ENCODE peak calls at places on chromosomes 11 and 22, in four cellular contexts. M, T, D and K are unnamed samples.

GRCh38 chr22:42921301-42921700 is 64.2 kb upstream of the ARFGAP3 start:
- DNase-seq in T (no peak), D (no peak), M (peak; percentile 51), K (no peak)

GRCh38 chr11:96254087-96254486 is 88.9 kb downstream of the MAML2 start:
- DNase-seq in M (no peak), D (no peak), T (no peak), K (no peak)

GRCh38 chr11:44629732-44630345 is 64.4 kb downstream of the CD82 start:
- DNase-seq in T (no peak), D (no peak), M (no peak), K (peak; percentile 9)

GRCh38 chr22:30197389-30197788 is 49.2 kb downstream of the LIF start:
- DNase-seq in M (no peak), T (no peak), D (no peak), K (peak; percentile 19)

GRCh38 chr11:130452941-130453340 is 4.5 kb downstream of the ADAMTS15 start:
- DNase-seq in T (no peak), M (no peak), D (no peak), K (peak; percentile 71)

GRCh38 chr11:7263842-7264241 is 12.1 kb downstream of the SYT9 start:
- DNase-seq in M (no peak), D (no peak), T (no peak), K (no peak)

GRCh38 chr22:29765905-29766631 is 739 bp downstream of the ZMAT5 start:
- DNase-seq in D (no peak), T (peak; percentile 39), M (no peak), K (no peak)

GRCh38 chr22:33539902-33540751 is 380.1 kb downstream of the LARGE1 start:
- DNase-seq in T (no peak), D (no peak), M (peak; percentile 77), K (no peak)

GRCh38 chr22:46159777-46160176 is 9.5 kb downstream of the PPARA start:
- DNase-seq in D (no peak), M (no peak), T (no peak), K (no peak)

GRCh38 chr11:104841185-104841584 is 57.1 kb downstream of the CASP12 start:
- DNase-seq in T (no peak), M (no peak), D (no peak), K (no peak)

GRCh38 chr11:130457909-130458729 is 9.7 kb downstream of the ADAMTS15 start:
- DNase-seq in T (no peak), D (no peak), M (no peak), K (no peak)

GRCh38 chr11:64275841-64276240 is 8.6 kb downstream of the BAD start:
- DNase-seq in M (no peak), T (no peak), D (no peak), K (no peak)

GRCh38 chr22:37345863-37346514 is 63.7 kb downstream of the CYTH4 start:
- DNase-seq in D (no peak), M (no peak), T (peak; percentile 76), K (no peak)

GRCh38 chr22:37060801-37061610 is 9.5 kb downstream of the KCTD17 start:
- DNase-seq in M (no peak), T (no peak), D (no peak), K (no peak)

GRCh38 chr11:134539285-134539684 is 127.2 kb upstream of the B3GAT1 start:
- DNase-seq in D (no peak), T (no peak), M (peak; percentile 46), K (peak; percentile 20)

GRCh38 chr22:49934144-49934890 is 15.9 kb downstream of the CRELD2 start:
- DNase-seq in D (no peak), T (peak; percentile 44), M (peak; percentile 92), K (no peak)

GRCh38 chr22:40631925-40632324 is 4.6 kb downstream of the MRTFA start:
- DNase-seq in M (no peak), D (no peak), T (no peak), K (peak; percentile 11)

GRCh38 chr22:49849161-49850020 is 4.3 kb upstream of the ZBED4 start:
- DNase-seq in T (peak; percentile 54), M (peak; percentile 66), D (no peak), K (no peak)

GRCh38 chr22:45240810-45241631 is at the start of gene KIAA0930:
- DNase-seq in T (peak; percentile 100), M (peak; percentile 91), D (no peak), K (peak; percentile 96)

GRCh38 chr11:95697614-95698408 is 91.8 kb downstream of the FAM76B start:
- DNase-seq in T (no peak), D (no peak), M (no peak), K (no peak)

GRCh38 chr11:82978422-82979099 is 77.0 kb downstream of the DDIAS start:
- DNase-seq in D (no peak), T (no peak), M (no peak), K (no peak)

GRCh38 chr11:128026596-128026995 is 560.8 kb downstream of the ETS1 start:
- DNase-seq in D (no peak), M (no peak), T (no peak), K (no peak)

GRCh38 chr22:36221799-36222751 is 17.3 kb downstream of the APOL2 start:
- DNase-seq in T (peak; percentile 57), D (peak; percentile 15), M (no peak), K (peak; percentile 91)

GRCh38 chr22:41935015-41935908 is 8.7 kb upstream of the TNFRSF13C start:
- DNase-seq in M (no peak), D (no peak), T (no peak), K (no peak)

GRCh38 chr11:122853971-122854446 is 15.7 kb downstream of the CRTAM start:
- DNase-seq in M (no peak), D (no peak), T (peak; percentile 76), K (peak; percentile 82)

GRCh38 chr11:130127509-130127908 is 32.1 kb upstream of the ST14 start:
- DNase-seq in T (no peak), M (no peak), D (no peak), K (peak; percentile 10)

GRCh38 chr22:38699784-38700183 is 959 bp downstream of the JOSD1 start:
- DNase-seq in D (no peak), M (no peak), T (no peak), K (no peak)

GRCh38 chr11:19419813-19420212 is 179.1 kb upstream of the E2F8 start:
- DNase-seq in D (no peak), T (no peak), M (no peak), K (no peak)

GRCh38 chr11:91978747-91979146 is 245.9 kb upstream of the FAT3 start:
- DNase-seq in T (no peak), D (no peak), M (no peak), K (no peak)

GRCh38 chr22:35592418-35592967 is 24.6 kb downstream of the MB start:
- DNase-seq in D (no peak), M (no peak), T (no peak), K (no peak)

GRCh38 chr11:114197799-114198500 is 98.2 kb upstream of the NNMT start:
- DNase-seq in M (peak; percentile 85), D (no peak), T (no peak), K (no peak)

GRCh38 chr22:39748877-39749276 is 144.7 kb downstream of the ENTHD1 start:
- DNase-seq in T (no peak), M (no peak), D (no peak), K (no peak)

GRCh38 chr22:24140357-24140756 is 40.9 kb upstream of the SUSD2 start:
- DNase-seq in M (no peak), T (no peak), D (no peak), K (no peak)

DNA sequence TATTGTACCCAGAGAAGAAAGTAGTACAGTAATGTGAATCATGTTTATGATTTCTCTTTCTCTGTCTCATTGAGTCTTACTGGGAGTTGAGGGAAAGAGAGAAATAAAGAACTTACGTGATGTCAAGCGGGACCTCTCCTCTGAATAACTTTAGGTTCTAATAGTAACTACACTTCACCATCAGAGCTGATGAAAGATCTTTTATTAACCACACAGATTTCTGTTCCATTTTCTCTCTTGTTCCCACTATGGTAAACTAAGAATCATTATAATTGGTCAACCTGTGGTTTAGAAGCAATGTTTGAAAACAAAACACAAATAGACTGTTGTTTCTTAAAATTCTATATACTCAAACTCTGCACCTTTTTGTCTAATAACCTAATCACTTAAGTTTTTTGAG is 142.3 kb downstream of the ELP4 start:
- DNase-seq in T (no peak), M (no peak), D (no peak), K (no peak)
- H3K4me1 ChIP-seq in T (no peaks in the 10 kb centered on the region), M (no peaks in the 10 kb centered on the region), D (peaks cover 7% of the 10 kb centered on the region), K (no peaks in the 10 kb centered on the region)

GRCh38 chr11:126578426-126578825 is 222.9 kb downstream of the ST3GAL4 start:
- DNase-seq in M (no peak), T (no peak), D (no peak), K (no peak)

GRCh38 chr11:126578021-126578420 is 222.5 kb downstream of the ST3GAL4 start:
- DNase-seq in D (no peak), M (no peak), T (no peak), K (no peak)

GRCh38 chr11:126570489-126570888 is 215.0 kb downstream of the ST3GAL4 start:
- DNase-seq in M (no peak), T (no peak), D (no peak), K (no peak)

GRCh38 chr11:126575849-126576248 is 220.4 kb downstream of the ST3GAL4 start:
- DNase-seq in T (no peak), M (no peak), D (no peak), K (no peak)

GRCh38 chr11:126573325-126574076 is 218.0 kb downstream of the ST3GAL4 start:
- DNase-seq in M (no peak), T (no peak), D (no peak), K (peak; percentile 87)
- TF ChIP-seq CTCF in M (no peak), T (peak; percentile 31), D (peak; percentile 65), K (peak; percentile 77)

DNA sequence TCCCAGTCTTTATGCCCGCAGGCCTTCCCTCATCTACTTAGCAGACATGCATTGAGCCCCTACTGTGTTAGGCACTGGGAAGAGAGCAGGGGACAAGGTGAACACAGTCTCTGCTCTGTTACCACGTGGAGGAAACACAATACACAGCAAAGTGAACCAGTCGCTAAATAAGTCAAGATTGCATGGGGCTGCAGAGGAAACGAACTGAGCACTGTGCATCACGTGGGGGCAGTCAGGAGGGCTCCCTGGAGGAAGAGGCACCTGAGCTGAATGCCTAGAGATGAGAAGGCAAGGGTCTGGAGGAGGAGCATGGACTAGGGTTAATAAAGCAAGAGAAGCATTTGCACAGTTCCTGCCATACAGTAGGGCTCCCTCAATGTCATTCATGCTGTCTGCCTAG is 102.7 kb downstream of the MN1 start:
- DNase-seq in T (no peak), D (no peak), M (no peak), K (no peak)
- H3K36me3 ChIP-seq in T (no peaks in the 10 kb centered on the region), D (peaks cover 7% of the 10 kb centered on the region), M (no peaks in the 10 kb centered on the region), K (no peaks in the 10 kb centered on the region)

DNA sequence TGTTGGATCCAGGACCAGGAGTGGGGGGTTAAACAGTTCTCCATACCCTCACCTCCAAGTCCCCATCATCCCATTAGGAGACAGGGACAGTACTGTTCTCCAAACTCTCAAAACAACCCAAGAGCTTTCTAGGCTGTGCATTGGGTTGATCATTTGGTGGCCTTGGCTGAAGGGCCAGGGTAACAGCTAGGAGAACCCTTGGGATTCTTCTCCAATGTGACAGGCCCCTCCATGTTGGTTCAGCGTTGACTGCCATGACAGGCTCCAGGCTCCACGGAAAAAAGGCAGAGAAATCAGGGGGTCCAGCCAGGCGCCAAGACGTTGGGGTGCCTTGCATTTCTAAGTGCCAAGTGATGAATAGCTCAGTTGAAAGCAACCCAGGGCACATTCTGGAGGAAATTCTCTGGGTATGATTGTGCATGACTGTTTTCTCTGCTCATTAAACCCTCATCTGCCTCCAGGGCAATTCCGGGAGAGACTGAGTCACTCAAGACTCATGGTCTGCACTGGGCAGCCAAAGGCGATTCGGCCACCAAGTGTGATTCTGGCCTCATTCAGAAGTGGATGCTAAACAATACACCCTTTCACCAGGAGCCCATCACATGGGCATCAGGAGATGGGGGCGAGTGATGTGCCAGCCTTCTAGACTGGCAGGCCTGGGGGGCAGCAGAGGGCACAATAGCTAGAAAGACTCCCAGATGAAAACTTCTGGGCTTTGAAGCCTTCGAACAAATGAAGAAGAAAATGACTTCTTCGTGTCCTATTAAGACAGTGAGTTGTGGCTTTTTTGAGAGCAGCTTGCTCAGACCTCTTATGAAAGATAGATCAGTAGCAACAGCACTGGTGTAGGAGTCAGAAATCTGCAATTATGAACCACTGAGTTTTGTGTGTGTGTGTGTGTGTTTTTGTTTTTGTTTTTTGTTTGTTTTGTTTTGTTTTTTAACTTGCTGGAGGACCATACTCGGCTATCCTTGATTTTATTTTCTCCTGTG is 27.7 kb downstream of the CD44 start:
- DNase-seq in M (no peak), T (no peak), D (no peak), K (no peak)
- H3K4me1 ChIP-seq in M (peaks cover 92% of the 10 kb centered on the region), T (peaks cover 9% of the 10 kb centered on the region), D (peaks cover 2% of the 10 kb centered on the region), K (peaks cover 28% of the 10 kb centered on the region)